ENCODE peak calls at places on chromosomes 16 and 17, in four cellular contexts. G, I, R and J are unnamed samples. For H3K4me1, the result is how much of the 10 kb centered on the place peaks cover.

GRCh38 chr17:37179893-37180292 is 195.9 kb upstream of the C17orf78 start:
- DNase-seq in R (no peak), I (no peak), G (no peak), J (no peak)

GRCh38 chr17:16872836-16873653 is 98.9 kb downstream of the TNFRSF13B start:
- DNase-seq in R (no peak), I (peak), G (no peak), J (no peak)

GRCh38 chr17:17105976-17106375 is 63.7 kb downstream of the MPRIP start:
- DNase-seq in I (no peak), G (no peak), R (no peak), J (no peak)

GRCh38 chr17:3770471-3770870 is 30.5 kb downstream of the ITGAE start:
- DNase-seq in R (no peak), I (no peak), G (no peak), J (no peak)

GRCh38 chr17:16442594-16443389 is 27.4 kb downstream of the TRPV2 start:
- DNase-seq in G (peak), I (no peak), R (no peak), J (no peak)

GRCh38 chr16:55842369-55843104 is 9.6 kb upstream of the CES1 start:
- DNase-seq in G (no peak), I (no peak), R (no peak), J (no peak)

GRCh38 chr17:63517825-63518534 is 5.2 kb upstream of the KCNH6 start:
- DNase-seq in R (no peak), I (no peak), G (no peak), J (peak)

GRCh38 chr17:37787055-37787720 is 42.3 kb upstream of the HNF1B start:
- DNase-seq in I (no peak), R (no peak), G (peak), J (no peak)

GRCh38 chr16:58366247-58367031 is 25.8 kb upstream of the GINS3 start:
- DNase-seq in G (no peak), R (no peak), I (no peak), J (no peak)

GRCh38 chr17:75752405-75753192 is 12.4 kb downstream of the GALK1 start:
- DNase-seq in I (no peak), R (no peak), G (no peak), J (peak)

GRCh38 chr17:27466376-27466747 is 10.1 kb downstream of the KSR1 start:
- DNase-seq in I (no peak), G (no peak), R (no peak), J (no peak)

GRCh38 chr16:73166394-73166971 is 118.6 kb upstream of the ZFHX3 start:
- DNase-seq in R (no peak), I (no peak), G (no peak), J (no peak)

GRCh38 chr16:48498761-48499600 is 111.0 kb downstream of the N4BP1 start:
- DNase-seq in I (no peak), R (peak), G (no peak), J (peak)

GRCh38 chr16:56607675-56608042 is 725 bp upstream of the MT2A start:
- DNase-seq in R (no peak), G (no peak), I (no peak), J (no peak)

DNA sequence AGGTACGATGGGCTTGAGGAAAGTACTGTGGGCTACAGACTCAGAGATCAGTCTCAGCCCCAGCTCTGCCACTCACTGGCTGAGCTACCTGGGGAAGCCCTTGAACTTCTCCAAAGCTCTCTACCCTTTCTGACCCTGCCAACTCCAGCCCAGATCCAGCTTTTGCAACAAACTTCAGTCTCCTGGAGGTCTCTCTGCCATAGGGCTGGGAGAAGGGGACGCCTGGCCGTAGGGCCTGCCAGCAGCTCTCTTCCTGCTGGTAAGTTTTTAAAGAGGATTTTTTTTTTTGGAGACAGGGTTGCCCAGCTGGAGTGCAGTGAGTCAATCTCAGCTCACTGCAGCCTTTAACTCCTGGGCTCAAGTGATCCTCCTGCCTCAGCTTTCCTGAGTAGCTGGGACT is 11.5 kb downstream of the INPP5K start:
- DNase-seq in I (no peak), G (no peak), R (no peak), J (no peak)
- H3K4me1 ChIP-seq in I (under half), G (under half), R (under half), J (under half)

DNA sequence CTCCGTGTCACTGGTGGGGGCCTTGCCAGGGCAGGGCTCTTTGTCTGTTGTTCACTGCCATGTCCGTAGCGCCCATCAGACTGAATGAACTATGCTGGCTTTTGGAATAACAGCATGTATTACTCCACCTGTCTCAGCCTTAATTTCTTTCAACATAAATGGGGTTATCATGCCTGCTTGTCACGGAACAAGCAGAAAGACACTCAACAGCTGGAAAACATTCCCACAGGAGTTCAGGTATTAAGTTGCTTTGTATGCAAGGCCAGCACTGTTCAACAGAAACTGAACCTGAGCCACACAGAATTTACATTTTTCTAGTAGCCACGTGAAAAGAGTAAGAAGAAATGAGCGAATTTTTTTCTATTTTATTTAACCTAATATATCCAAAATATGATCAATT is 13.1 kb downstream of the PPL start:
- DNase-seq in G (no peak), I (no peak), R (no peak), J (no peak)
- H3K4me1 ChIP-seq in G (under half), I (under half), R (under half), J (under half)

DNA sequence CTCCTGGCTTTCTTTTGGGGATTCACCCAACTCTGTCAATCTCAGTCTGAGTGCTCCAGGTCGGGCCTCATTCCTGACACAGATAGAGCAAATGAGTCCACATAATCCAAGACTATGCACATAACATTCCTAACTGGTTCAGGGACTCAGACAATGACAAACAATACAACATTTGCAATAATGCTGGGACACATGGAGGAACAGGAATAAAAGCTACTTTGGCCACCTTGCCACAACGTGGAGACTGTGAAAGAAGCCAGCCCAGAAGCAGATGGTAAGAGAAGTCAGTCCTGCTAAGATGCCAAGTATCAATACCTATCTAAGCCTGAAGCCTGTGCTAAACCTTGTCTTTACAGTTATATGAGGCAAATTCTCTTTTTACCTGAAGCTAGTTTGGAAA is 39.0 kb downstream of the GLG1 start:
- DNase-seq in G (no peak), R (no peak), I (no peak), J (no peak)
- H3K4me1 ChIP-seq in G (under half), R (under half), I (under half), J (under half)

GRCh38 chr16:89308391-89309333 is 91.2 kb downstream of the ZNF778 start:
- DNase-seq in G (no peak), I (no peak), R (no peak), J (no peak)

GRCh38 chr16:89312598-89313299 is 95.2 kb downstream of the ZNF778 start:
- DNase-seq in R (no peak), G (no peak), I (no peak), J (no peak)

GRCh38 chr16:89312194-89312593 is 94.7 kb downstream of the ZNF778 start:
- DNase-seq in I (no peak), R (no peak), G (no peak), J (no peak)

GRCh38 chr16:89307421-89307805 is 89.9 kb downstream of the ZNF778 start:
- DNase-seq in R (no peak), G (no peak), I (no peak), J (peak)

DNA sequence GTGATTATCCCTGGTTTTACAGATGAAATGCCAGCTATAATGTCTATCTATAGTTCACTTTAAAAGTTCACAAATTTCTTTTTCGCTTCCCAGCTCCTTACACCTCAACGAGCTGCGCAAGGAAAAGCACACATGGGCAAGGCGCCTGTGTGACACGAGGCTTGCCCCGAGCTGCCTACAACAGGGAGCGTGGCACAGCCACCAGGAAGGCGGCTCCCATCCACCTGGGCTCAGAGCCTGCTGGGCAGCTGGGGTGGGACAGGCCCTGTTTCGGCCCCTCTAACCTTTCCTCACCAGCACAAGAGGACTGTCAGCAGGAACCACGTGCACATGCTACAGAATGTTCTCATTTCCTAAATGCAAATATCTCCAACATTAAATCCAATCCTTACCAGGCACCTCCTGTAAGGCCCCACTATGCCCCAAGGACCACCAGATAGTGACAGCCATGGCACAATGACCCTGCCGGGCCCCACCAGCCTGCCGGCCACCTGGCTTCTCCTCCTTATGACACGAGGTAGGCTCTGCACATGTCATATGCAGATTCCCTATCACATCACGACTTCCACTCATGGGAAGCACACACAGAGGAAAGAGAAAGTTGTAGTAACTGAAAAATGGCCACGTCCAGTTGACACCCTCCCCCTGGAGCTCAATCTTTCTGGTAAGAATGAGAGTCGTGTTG is 92.1 kb downstream of the ZNF778 start:
- DNase-seq in G (no peak), I (no peak), R (no peak), J (peak)
- H3K4me1 ChIP-seq in G (under half), I (under half), R (under half), J (under half)

GRCh38 chr17:78734841-78735641 is 47.0 kb downstream of the CYTH1 start:
- DNase-seq in G (no peak), I (no peak), R (no peak), J (no peak)
- H3K4me1 ChIP-seq in G (under half), I (under half), R (under half), J (under half)

DNA sequence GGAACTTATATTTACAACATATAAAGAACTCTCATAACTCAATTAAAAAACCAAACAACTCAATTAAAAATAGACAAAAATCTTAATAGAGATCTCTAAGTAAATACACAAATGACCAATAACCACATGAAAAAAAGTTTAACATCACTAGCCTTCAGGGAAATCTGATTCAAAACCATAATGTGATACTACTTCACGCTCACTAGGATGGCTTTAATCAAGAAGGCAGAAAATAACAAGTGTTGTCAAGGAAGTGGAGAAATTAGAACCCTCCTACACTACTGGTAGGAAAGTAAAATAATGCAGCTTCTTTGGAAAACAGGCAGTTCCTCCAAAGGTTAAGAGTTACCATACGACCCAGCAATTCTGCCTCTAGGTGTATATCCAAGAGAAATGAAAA is 8.4 kb downstream of the PHF12 start:
- DNase-seq in G (no peak), R (no peak), I (no peak), J (no peak)
- H3K4me1 ChIP-seq in G (under half), R (under half), I (half or more), J (under half)

GRCh38 chr16:67462279-67462655 is 18.7 kb downstream of the ATP6V0D1 start:
- DNase-seq in R (no peak), I (no peak), G (no peak), J (no peak)
- H3K4me1 ChIP-seq in R (under half), I (under half), G (half or more), J (under half)

GRCh38 chr17:20200016-20200788 is 191.0 kb downstream of the SPECC1 start:
- DNase-seq in I (no peak), G (no peak), R (no peak), J (no peak)
- H3K4me1 ChIP-seq in I (under half), G (under half), R (under half), J (under half)